ENCODE peak calls at places on chromosomes 16 and 17, in eight cellular contexts. T is M059J; D is GM12891; N is stimulated activated CD4-positive, alpha-beta T cell treated with anti-CD3 and anti-CD28 coated beads, TNF-alpha, amount 100 ng/mL, for 1 hour; Y is glutamatergic neuron; J is EH; A is T follicular helper cell; C is endothelial cell. O is an unnamed sample.

GRCh38 chr16:1006781-1007180 is 25.2 kb downstream of the SOX8 start:
- DNase-seq in T (no peak), D (no peak), N (no peak), Y (no peak), J (no peak), A (no peak), C (no peak), O (no peak)

GRCh38 chr16:49335828-49336227 is 37.8 kb upstream of the C16orf78 start:
- DNase-seq in T (no peak), D (no peak), N (no peak), Y (no peak), J (no peak), A (no peak), C (no peak), O (no peak)

GRCh38 chr16:70715113-70715711 is 29.4 kb upstream of the MTSS2 start:
- DNase-seq in T (peak; percentile 100), D (no peak), N (no peak), Y (no peak), J (peak; percentile 100), A (no peak), C (no peak), O (peak; percentile 72)

GRCh38 chr17:27601975-27602302 is 29.0 kb upstream of the LGALS9 start:
- DNase-seq in T (no peak), D (no peak), N (no peak), Y (no peak), J (no peak), A (no peak), C (no peak), O (no peak)

GRCh38 chr17:78618264-78619066 is 41.3 kb upstream of the DNAH17 start:
- DNase-seq in T (no peak), D (no peak), N (no peak), Y (no peak), J (no peak), A (no peak), C (no peak), O (no peak)

GRCh38 chr17:2171725-2172446 is 117.0 kb downstream of the HIC1 start:
- DNase-seq in T (peak; percentile 89), D (no peak), N (no peak), Y (peak; percentile 32), J (peak; percentile 99), A (no peak), C (no peak), O (no peak)

GRCh38 chr16:29815793-29816693 is at the start of gene PAGR1:
- DNase-seq in T (peak; percentile 98), D (peak; percentile 95), N (peak; percentile 97), Y (peak; percentile 96), J (peak; percentile 99), A (peak; percentile 98), C (peak; percentile 94), O (peak; percentile 98)

GRCh38 chr16:69199382-69199781 is 12.4 kb downstream of the SNTB2 start:
- DNase-seq in T (peak; percentile 39), D (no peak), N (no peak), Y (no peak), J (peak; percentile 54), A (no peak), C (no peak), O (no peak)

O was measured in nucleus accumbens.